ENCODE peak calls at places on chromosomes 4 and X, in seven cellular contexts. S, M, V, F, L, N and A are unnamed samples.

GRCh38 chrX:97039363-97040029 is 155.8 kb downstream of the RPA4 start:
- DNase-seq in S (no peak), M (peak), V (no peak), F (no peak), L (no peak), N (no peak), A (peak)

GRCh38 chr4:5220028-5220427 is 168.7 kb downstream of the STK32B start:
- DNase-seq in S (peak), M (peak), V (no peak), F (peak), L (no peak), N (no peak), A (peak)

GRCh38 chr4:7759221-7759620 is 180.4 kb downstream of the AFAP1 start:
- DNase-seq in S (no peak), M (no peak), V (no peak), F (no peak), L (no peak), N (no peak), A (no peak)

GRCh38 chr4:6105311-6105911 is 87.2 kb upstream of the C4orf50 start:
- DNase-seq in S (no peak), M (no peak), V (no peak), F (peak), L (peak), N (no peak), A (no peak)

GRCh38 chr4:88526221-88526815 is 2.7 kb upstream of the PYURF start:
- DNase-seq in S (no peak), M (no peak), V (no peak), F (no peak), L (no peak), N (no peak), A (no peak)

GRCh38 chrX:10938371-10938982 is 172.7 kb upstream of the HCCS start:
- DNase-seq in S (no peak), M (peak), V (no peak), F (no peak), L (no peak), N (no peak), A (peak)

GRCh38 chr4:53990641-53991040 is 73.8 kb downstream of the CHIC2 start:
- DNase-seq in S (no peak), M (peak), V (no peak), F (no peak), L (no peak), N (no peak), A (no peak)

GRCh38 chrX:49179358-49179757 is 6.8 kb downstream of the PRICKLE3 start:
- DNase-seq in S (no peak), M (no peak), V (no peak), F (no peak), L (no peak), N (no peak), A (no peak)

GRCh38 chr4:84622959-84623358 is 40.0 kb downstream of the CDS1 start:
- DNase-seq in S (no peak), M (no peak), V (no peak), F (no peak), L (no peak), N (no peak), A (peak)

GRCh38 chr4:174521800-174522182 is 497 bp downstream of the HPGD start:
- DNase-seq in S (peak), M (no peak), V (peak), F (peak), L (peak), N (peak), A (no peak)

DNA sequence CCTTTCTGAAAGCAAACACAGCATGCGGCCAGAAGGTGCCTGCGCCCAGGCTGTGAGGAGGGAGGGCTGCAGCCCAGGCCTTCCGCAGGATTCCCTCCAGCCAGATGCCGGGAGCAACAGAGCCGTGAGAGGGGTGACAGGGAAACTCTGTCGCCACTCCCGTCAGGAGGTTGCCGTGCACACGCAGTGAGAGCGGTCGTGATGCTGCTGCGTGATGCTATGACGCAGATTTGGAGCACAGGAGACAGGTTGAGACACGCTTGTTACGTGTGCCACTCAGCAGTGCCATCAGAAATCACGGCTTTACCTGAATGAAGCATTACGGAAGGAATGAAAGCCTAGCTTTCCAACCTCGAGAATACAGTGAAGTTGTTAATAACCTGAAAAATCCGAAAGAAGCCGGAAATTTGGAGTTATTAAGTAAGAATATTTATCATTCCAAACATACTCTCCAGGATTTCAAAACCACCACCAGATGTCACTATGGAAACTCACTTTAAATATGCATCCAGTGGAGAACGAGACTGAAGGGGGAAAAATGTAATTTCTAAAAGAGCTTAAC is 54.4 kb downstream of the FAT1 start:
- DNase-seq in S (no peak), M (peak), V (peak), F (peak), L (peak), N (peak), A (peak)
- H3K23ac ChIP-seq in S (no peak), M (peak), V (no peak), F (no peak), L (no peak), N (no peak), A (no peak)

GRCh38 chr4:120865985-120866384 is 56.5 kb downstream of the PRDM5 start:
- DNase-seq in S (peak), M (peak), V (no peak), F (peak), L (peak), N (no peak), A (no peak)
- H3K9ac ChIP-seq in S (no peak), M (no peak), V (no peak), F (no peak), L (no peak), N (no peak), A (no peak)

DNA sequence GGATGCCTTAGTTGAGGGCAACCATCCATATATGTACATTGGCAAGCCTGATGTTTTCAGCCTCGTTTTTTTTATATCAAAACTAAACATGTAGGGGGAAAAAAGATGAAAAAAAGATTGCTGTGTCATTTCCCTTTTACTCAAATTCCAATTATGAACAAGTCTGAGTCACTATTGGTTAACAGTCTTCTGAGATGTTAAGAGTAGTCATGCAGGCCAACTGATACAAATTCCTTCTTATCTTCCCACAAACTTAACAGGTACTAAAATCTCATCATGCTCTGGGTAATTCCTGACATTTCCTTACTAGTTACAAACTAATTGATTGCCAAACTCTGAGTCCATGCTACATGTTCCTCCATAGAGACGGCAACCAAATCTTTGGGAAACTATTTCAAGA is 222.1 kb downstream of the FRMPD4 start:
- DNase-seq in S (no peak), M (peak), V (no peak), F (no peak), L (no peak), N (no peak), A (peak)
- H3K23ac ChIP-seq in S (no peak), M (peak), V (no peak), F (no peak), L (no peak), N (no peak), A (no peak)

GRCh38 chr4:1307951-1308735 is 18.5 kb downstream of the MAEA start:
- DNase-seq in S (no peak), M (no peak), V (no peak), F (no peak), L (peak), N (no peak), A (no peak)
- H3K9ac ChIP-seq in S (peak), M (no peak), V (no peak), F (no peak), L (no peak), N (no peak), A (peak)

GRCh38 chr4:158519226-158519625 is 2.5 kb upstream of the RXFP1 start:
- DNase-seq in S (no peak), M (no peak), V (no peak), F (no peak), L (no peak), N (no peak), A (no peak)

DNA sequence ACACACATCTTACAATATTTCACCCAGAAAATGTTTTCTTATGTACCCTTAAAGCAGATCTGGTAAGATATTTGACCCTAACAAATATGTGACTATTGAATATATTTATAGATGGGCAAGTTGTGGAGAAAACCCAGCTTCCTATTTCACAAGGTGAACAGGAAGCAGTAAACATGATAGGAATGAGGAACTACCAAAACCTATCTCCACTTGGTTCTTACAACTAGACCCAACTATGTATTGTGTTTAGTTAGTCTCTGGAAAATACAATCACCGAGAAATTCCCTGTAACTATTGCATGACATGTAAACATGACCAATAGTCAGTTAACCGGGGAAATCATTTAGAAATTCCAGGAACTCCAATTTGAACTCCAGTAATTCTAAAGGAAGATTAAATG is 8.4 kb upstream of the RXFP1 start:
- DNase-seq in S (no peak), M (no peak), V (no peak), F (no peak), L (no peak), N (no peak), A (no peak)
- H3K23ac ChIP-seq in S (no peak), M (no peak), V (no peak), F (no peak), L (no peak), N (no peak), A (no peak)

GRCh38 chr4:67573193-67573592 is 14.7 kb downstream of the STAP1 start:
- DNase-seq in S (no peak), M (no peak), V (no peak), F (no peak), L (no peak), N (no peak), A (no peak)
- H3K9ac ChIP-seq in S (no peak), M (no peak), V (no peak), F (no peak), L (no peak), N (no peak), A (no peak)

DNA sequence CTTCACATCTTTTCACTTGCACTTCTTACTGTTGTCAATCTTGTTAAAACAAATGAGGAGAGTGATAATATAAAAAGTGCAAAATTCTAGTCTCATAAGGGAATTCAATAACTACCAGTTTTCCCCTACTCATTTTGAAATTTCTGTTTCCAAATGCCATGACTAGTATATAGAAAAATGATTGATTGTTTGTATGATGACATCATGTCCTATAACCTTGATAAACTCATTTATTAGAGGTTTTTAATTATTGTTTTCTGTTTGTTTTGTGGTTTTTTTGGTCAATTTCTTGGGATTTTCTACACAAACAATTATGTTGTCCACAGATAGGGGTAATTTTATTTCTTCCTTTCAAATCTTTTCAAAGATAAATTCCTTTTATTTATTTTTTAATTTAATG is 559.1 kb downstream of the TLL1 start:
- DNase-seq in S (no peak), M (no peak), V (no peak), F (no peak), L (no peak), N (no peak), A (no peak)
- H3K23ac ChIP-seq in S (no peak), M (no peak), V (no peak), F (no peak), L (no peak), N (no peak), A (no peak)